ENCODE peak calls at places on chromosomes 11 and 22, in four cellular contexts. One of them, this sample, is unnamed.

GRCh38 chr11:107999759-108000455 is 8.8 kb upstream of the CUL5 start:
- DNase-seq in MG63: peak
- DNase-seq in CD8-positive, alpha-beta memory T cell: no peak
- DNase-seq in uterus: no peak
- DNase-seq in this sample: no peak

GRCh38 chr11:73308003-73308962 is at the start of gene ARHGEF17:
- DNase-seq in CD8-positive, alpha-beta memory T cell: peak
- DNase-seq in MG63: peak
- DNase-seq in uterus: peak
- DNase-seq in this sample: peak

GRCh38 chr11:69123593-69124545 is 31.9 kb upstream of the SMIM38 start:
- DNase-seq in CD8-positive, alpha-beta memory T cell: no peak
- DNase-seq in MG63: no peak
- DNase-seq in uterus: no peak
- DNase-seq in this sample: no peak

GRCh38 chr22:24420072-24420976 is 7.1 kb upstream of the ADORA2A start:
- DNase-seq in CD8-positive, alpha-beta memory T cell: no peak
- DNase-seq in uterus: peak
- DNase-seq in MG63: no peak
- DNase-seq in this sample: no peak

GRCh38 chr11:132278801-132279574 is 908.6 kb downstream of the NTM start:
- DNase-seq in CD8-positive, alpha-beta memory T cell: no peak
- DNase-seq in uterus: no peak
- DNase-seq in MG63: peak
- DNase-seq in this sample: no peak

GRCh38 chr11:110529043-110529442 is 99.3 kb downstream of the FDX1 start:
- DNase-seq in CD8-positive, alpha-beta memory T cell: no peak
- DNase-seq in MG63: no peak
- DNase-seq in uterus: no peak
- DNase-seq in this sample: no peak

GRCh38 chr11:83768476-83768875 is 482.3 kb upstream of the CCDC90B start:
- DNase-seq in MG63: no peak
- DNase-seq in uterus: no peak
- DNase-seq in CD8-positive, alpha-beta memory T cell: no peak
- DNase-seq in this sample: no peak

GRCh38 chr11:34346551-34346950 is 11.3 kb downstream of the ABTB2 start:
- DNase-seq in MG63: peak
- DNase-seq in uterus: no peak
- DNase-seq in CD8-positive, alpha-beta memory T cell: no peak
- DNase-seq in this sample: no peak

GRCh38 chr11:94574193-94574961 is 7.2 kb downstream of the PIWIL4 start:
- DNase-seq in MG63: peak
- DNase-seq in CD8-positive, alpha-beta memory T cell: no peak
- DNase-seq in uterus: peak
- DNase-seq in this sample: no peak

GRCh38 chr22:38132794-38133193 is 22.3 kb upstream of the BAIAP2L2 start:
- DNase-seq in MG63: no peak
- DNase-seq in CD8-positive, alpha-beta memory T cell: no peak
- DNase-seq in uterus: no peak
- DNase-seq in this sample: no peak

GRCh38 chr11:75589933-75590332 is 27.9 kb downstream of the SERPINH1 start:
- DNase-seq in MG63: no peak
- DNase-seq in CD8-positive, alpha-beta memory T cell: no peak
- DNase-seq in uterus: no peak
- DNase-seq in this sample: no peak

GRCh38 chr11:69841859-69842698 is 22.9 kb upstream of the FGF3 start:
- DNase-seq in uterus: no peak
- DNase-seq in CD8-positive, alpha-beta memory T cell: no peak
- DNase-seq in MG63: no peak
- DNase-seq in this sample: no peak

GRCh38 chr22:30246962-30247376 is 410 bp upstream of the LIF start:
- DNase-seq in uterus: no peak
- DNase-seq in MG63: peak
- DNase-seq in CD8-positive, alpha-beta memory T cell: no peak
- DNase-seq in this sample: no peak

GRCh38 chr22:41922940-41923594 is 3.5 kb downstream of the TNFRSF13C start:
- DNase-seq in MG63: no peak
- DNase-seq in CD8-positive, alpha-beta memory T cell: no peak
- DNase-seq in uterus: no peak
- DNase-seq in this sample: no peak

GRCh38 chr11:118398797-118399564 is 2.4 kb upstream of the ATP5MG start:
- DNase-seq in uterus: no peak
- DNase-seq in MG63: no peak
- DNase-seq in CD8-positive, alpha-beta memory T cell: peak
- DNase-seq in this sample: no peak

DNA sequence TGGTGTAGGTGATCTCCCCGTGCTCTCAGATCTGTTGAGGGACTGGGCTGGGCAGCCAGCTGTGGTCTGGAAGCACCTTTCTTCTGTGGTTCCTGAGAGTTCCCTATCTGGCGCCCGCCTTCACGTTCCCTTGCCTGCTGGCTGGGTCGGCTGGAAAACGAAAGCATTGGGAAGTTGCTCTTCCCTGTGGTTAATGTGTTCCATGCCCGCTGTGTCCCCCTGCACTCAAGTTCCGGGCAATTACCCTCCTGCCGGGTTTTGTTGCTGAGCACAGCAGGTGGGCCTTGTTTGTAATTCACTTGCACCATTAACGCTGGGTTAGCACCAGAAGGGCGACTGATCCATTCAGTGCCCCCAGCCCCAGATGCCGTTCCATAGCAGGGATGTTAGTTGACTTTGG is 134.1 kb downstream of the GRIK4 start:
- DNase-seq in uterus: no peak
- DNase-seq in CD8-positive, alpha-beta memory T cell: no peak
- DNase-seq in MG63: no peak
- DNase-seq in this sample: no peak
- H3K4me3 ChIP-seq in uterus: no peak
- H3K4me3 ChIP-seq in CD8-positive, alpha-beta memory T cell: no peak
- H3K4me3 ChIP-seq in MG63: no peak
- H3K4me3 ChIP-seq in this sample: peak

DNA sequence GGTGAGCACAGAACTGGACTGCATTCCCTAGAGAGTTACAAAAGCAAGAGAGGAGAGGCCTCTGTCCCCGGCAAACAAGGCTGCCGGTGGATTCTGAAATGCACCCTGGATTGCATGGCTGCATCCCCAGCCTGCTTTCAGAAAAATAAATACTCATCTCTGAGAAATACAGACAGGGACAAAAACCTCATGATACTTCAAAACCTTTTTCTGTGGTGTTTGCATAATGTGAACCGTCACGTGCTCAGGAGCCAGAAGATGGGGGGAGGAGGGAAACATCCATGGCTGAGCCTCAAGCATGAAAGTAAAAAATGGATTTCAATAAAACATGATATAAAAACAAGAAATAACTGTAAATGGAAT is 198.6 kb upstream of the NCAM1 start:
- DNase-seq in MG63: no peak
- DNase-seq in CD8-positive, alpha-beta memory T cell: no peak
- DNase-seq in uterus: no peak
- DNase-seq in this sample: no peak
- H3K4me3 ChIP-seq in MG63: no peak
- H3K4me3 ChIP-seq in CD8-positive, alpha-beta memory T cell: no peak
- H3K4me3 ChIP-seq in uterus: no peak
- H3K4me3 ChIP-seq in this sample: no peak

DNA sequence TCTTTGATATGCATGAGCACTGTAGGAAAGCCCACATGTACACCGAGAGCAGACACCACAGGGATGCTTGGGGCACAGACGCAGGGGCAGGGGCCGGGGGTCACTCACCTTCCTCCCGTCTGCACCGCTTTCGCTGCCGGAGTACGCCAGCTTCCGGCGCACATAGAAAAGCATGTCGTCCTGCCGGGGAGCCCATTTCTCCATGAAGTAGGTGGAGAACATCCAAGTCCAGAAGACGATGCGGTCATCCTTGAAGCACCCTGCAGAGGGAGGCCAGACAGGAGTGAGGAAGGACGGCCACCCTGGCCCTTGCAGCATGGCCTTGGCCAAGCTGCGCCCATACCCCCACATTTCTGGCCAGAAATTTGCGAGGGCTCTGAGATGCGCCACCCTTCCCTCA is 28.8 kb downstream of the KIAA0930 start:
- DNase-seq in MG63: no peak
- DNase-seq in CD8-positive, alpha-beta memory T cell: no peak
- DNase-seq in uterus: no peak
- DNase-seq in this sample: no peak
- H3K4me3 ChIP-seq in MG63: peak
- H3K4me3 ChIP-seq in CD8-positive, alpha-beta memory T cell: no peak
- H3K4me3 ChIP-seq in uterus: peak
- H3K4me3 ChIP-seq in this sample: peak

GRCh38 chr11:86374121-86374520 is 566 bp upstream of the CCDC81 start:
- DNase-seq in CD8-positive, alpha-beta memory T cell: no peak
- DNase-seq in uterus: no peak
- DNase-seq in MG63: no peak
- DNase-seq in this sample: no peak
- H3K4me3 ChIP-seq in CD8-positive, alpha-beta memory T cell: no peak
- H3K4me3 ChIP-seq in uterus: no peak
- H3K4me3 ChIP-seq in MG63: no peak
- H3K4me3 ChIP-seq in this sample: peak

GRCh38 chr11:130371004-130371590 is 56.4 kb upstream of the ZBTB44 start:
- DNase-seq in uterus: no peak
- DNase-seq in CD8-positive, alpha-beta memory T cell: no peak
- DNase-seq in MG63: no peak
- DNase-seq in this sample: no peak
- H3K4me3 ChIP-seq in uterus: no peak
- H3K4me3 ChIP-seq in CD8-positive, alpha-beta memory T cell: no peak
- H3K4me3 ChIP-seq in MG63: no peak
- H3K4me3 ChIP-seq in this sample: no peak

DNA sequence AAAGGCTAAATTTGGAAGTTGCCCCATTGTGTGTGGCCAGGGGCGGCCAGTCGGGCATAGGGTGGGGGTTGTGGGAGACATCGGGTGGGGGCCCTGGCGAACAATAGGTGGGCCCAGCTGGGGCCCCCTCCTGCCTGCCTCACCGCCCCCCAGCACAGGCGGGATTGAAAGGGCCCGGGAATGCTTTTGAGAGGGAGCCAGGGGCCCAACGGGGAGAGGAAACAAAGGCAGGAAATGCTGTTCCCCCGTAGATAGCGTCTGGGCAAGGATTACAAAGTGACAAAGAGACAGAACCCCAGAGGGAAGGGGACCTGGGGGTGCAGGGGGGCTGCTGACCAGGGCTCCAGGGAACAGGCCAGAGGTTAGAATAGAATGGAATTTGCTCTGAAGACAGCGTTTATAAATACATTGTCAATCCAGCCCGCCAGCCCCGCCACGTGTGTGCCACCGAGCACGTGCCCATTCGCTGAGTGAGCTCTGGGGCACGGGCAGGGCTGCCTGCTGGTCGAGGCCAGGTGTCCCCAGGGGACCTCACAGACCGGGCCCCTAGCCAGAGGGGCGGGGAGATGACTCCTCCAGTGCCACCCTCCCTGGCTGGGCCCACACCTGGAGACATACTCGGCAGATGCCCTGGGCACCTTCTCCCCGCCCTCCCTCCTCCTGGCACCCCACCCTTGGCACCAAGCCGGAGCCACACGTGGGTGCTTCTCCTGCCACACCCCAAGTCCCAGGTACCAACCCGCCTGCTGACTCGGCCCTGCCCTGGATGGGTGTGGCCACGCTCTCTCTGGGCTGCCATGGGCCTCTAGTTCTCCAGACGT is 9.7 kb downstream of the PDGFB start:
- DNase-seq in uterus: no peak
- DNase-seq in MG63: no peak
- DNase-seq in CD8-positive, alpha-beta memory T cell: no peak
- DNase-seq in this sample: no peak
- H3K4me3 ChIP-seq in uterus: no peak
- H3K4me3 ChIP-seq in MG63: no peak
- H3K4me3 ChIP-seq in CD8-positive, alpha-beta memory T cell: no peak
- H3K4me3 ChIP-seq in this sample: no peak

DNA sequence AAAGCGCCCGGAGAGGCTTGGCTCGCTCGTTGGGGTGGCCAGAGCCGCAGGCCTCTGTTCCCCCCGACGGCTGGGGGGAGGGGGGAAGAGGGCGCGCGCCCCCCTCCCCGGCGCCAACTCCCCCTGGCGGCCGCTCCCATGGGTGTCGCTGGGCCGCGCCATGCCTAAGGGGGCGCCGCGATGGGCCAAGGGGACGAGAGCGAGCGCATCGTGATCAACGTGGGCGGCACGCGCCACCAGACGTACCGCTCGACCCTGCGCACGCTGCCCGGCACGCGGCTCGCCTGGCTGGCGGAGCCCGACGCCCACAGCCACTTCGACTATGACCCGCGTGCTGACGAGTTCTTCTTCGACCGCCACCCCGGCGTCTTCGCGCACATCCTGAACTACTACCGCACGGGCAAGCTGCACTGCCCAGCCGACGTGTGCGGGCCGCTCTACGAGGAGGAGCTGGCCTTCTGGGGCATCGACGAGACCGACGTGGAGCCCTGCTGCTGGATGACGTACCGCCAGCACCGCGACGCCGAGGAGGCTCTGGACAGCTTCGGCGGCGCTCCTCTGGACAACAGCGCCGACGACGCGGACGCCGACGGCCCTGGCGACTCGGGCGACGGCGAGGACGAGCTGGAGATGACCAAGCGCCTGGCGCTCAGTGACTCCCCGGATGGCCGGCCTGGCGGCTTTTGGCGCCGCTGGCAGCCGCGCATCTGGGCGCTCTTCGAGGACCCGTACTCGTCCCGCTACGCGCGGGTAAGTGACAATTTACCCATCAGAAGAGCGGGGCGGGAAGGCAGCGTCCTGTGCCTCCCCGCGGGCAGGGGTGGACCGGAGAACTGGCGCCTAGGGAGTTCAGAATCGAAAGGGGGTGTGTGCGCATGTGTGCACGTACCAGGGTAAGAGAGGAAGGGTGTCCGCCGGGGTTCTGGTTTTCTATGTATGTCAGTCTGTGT is 1.5 kb downstream of the KCNC1 start:
- DNase-seq in uterus: no peak
- DNase-seq in MG63: no peak
- DNase-seq in CD8-positive, alpha-beta memory T cell: no peak
- DNase-seq in this sample: no peak
- H3K4me3 ChIP-seq in uterus: no peak
- H3K4me3 ChIP-seq in MG63: no peak
- H3K4me3 ChIP-seq in CD8-positive, alpha-beta memory T cell: no peak
- H3K4me3 ChIP-seq in this sample: peak

This sample was measured in coronary artery.